ENCODE peak calls at places on chromosomes 2 and 18, in nine cellular contexts. X is LoVo; E is posterior cingulate gyrus; O is midbrain; Y is stimulated activated CD4-positive, alpha-beta T cell treated with anti-CD3 and anti-CD28 coated beads, Interleukin-4, amount 100 ng/mL, for 24 hours; N is IMR-90; R is heart right ventricle; G is ELF-1; I is T-helper 1 cell. W is an unnamed sample.

GRCh38 chr2:11802782-11803191 is 56.4 kb downstream of the LPIN1 start:
- DNase-seq in O (no peak), X (no peak), I (no peak), N (peak; percentile 63), E (peak; percentile 88), R (no peak), Y (no peak), G (no peak), W (no peak)

GRCh38 chr2:148994341-148994740 is 44.2 kb upstream of the LYPD6B start:
- DNase-seq in I (no peak), R (no peak), N (no peak), E (no peak), Y (no peak), X (no peak), G (no peak), O (no peak), W (no peak)

GRCh38 chr18:250685-251084 is 17.2 kb downstream of the THOC1 start:
- DNase-seq in E (no peak), X (no peak), O (no peak), N (peak; percentile 70), I (no peak), R (no peak), G (no peak), Y (no peak), W (no peak)

GRCh38 chr2:127087780-127088495 is 19.0 kb downstream of the BIN1 start:
- DNase-seq in O (no peak), G (no peak), Y (no peak), E (no peak), I (no peak), R (peak; percentile 10), X (no peak), N (peak; percentile 12), W (no peak)

GRCh38 chr18:54127759-54128378 is 96.6 kb downstream of the MBD2 start:
- DNase-seq in N (peak; percentile 54), G (peak; percentile 76), R (no peak), I (peak; percentile 38), E (peak; percentile 85), O (peak; percentile 67), X (no peak), Y (peak; percentile 18), W (peak; percentile 48)

GRCh38 chr2:64812298-64812697 is 158.6 kb upstream of the SERTAD2 start:
- DNase-seq in Y (no peak), E (no peak), N (no peak), R (no peak), X (no peak), G (no peak), I (no peak), O (no peak), W (no peak)

GRCh38 chr18:30679285-30679930 is 363.1 kb downstream of the DSC3 start:
- DNase-seq in G (no peak), X (no peak), R (no peak), E (no peak), I (no peak), O (no peak), N (no peak), Y (no peak), W (no peak)

GRCh38 chr2:37507069-37507410 is 162.6 kb downstream of the QPCT start:
- DNase-seq in I (no peak), O (no peak), X (no peak), Y (no peak), R (no peak), N (no peak), E (no peak), G (no peak), W (no peak)

GRCh38 chr2:119823734-119824334 is 64.1 kb downstream of the PTPN4 start:
- DNase-seq in X (no peak), Y (peak; percentile 31), E (peak; percentile 85), I (no peak), O (peak; percentile 1), R (no peak), N (peak; percentile 59), G (no peak), W (peak; percentile 30)

GRCh38 chr2:235535423-235536130 is 41.7 kb downstream of the AGAP1 start:
- DNase-seq in N (no peak), O (no peak), R (no peak), Y (no peak), G (no peak), I (no peak), X (no peak), E (peak; percentile 79), W (no peak)

GRCh38 chr18:54946149-54946581 is 13.1 kb downstream of the CCDC68 start:
- DNase-seq in O (no peak), Y (peak; percentile 8), E (no peak), X (peak; percentile 81), R (no peak), G (no peak), N (peak; percentile 33), I (peak; percentile 48), W (peak; percentile 89)

GRCh38 chr2:188326669-188327301 is 35.1 kb downstream of the GULP1 start:
- DNase-seq in R (no peak), I (no peak), G (no peak), X (no peak), N (peak; percentile 70), O (no peak), Y (no peak), E (no peak), W (peak; percentile 52)

GRCh38 chr2:173884403-173884802 is 80.8 kb downstream of the SP3 start:
- DNase-seq in G (peak; percentile 27), X (peak; percentile 54), O (peak; percentile 25), R (peak; percentile 48), I (no peak), E (peak; percentile 89), N (peak; percentile 32), Y (peak; percentile 24), W (peak; percentile 39)

GRCh38 chr2:158845869-158846268 is 50.8 kb downstream of the DAPL1 start:
- DNase-seq in Y (no peak), X (no peak), R (no peak), N (no peak), G (peak; percentile 45), I (no peak), E (no peak), O (no peak), W (peak; percentile 8)

GRCh38 chr2:1538663-1539062 is 125.4 kb downstream of the TPO start:
- DNase-seq in I (peak; percentile 6), Y (no peak), X (no peak), E (peak; percentile 74), O (no peak), N (peak; percentile 34), G (peak; percentile 71), R (no peak), W (no peak)

GRCh38 chr2:238159676-238160205 is 971 bp downstream of the ERFE start:
- DNase-seq in R (peak; percentile 16), I (no peak), N (no peak), E (peak; percentile 80), G (no peak), Y (no peak), O (no peak), X (no peak), W (no peak)

GRCh38 chr18:80249217-80250093 is 2.1 kb upstream of the PARD6G start:
- DNase-seq in O (no peak), X (no peak), I (no peak), Y (no peak), G (no peak), E (peak; percentile 41), N (peak; percentile 20), R (no peak), W (no peak)

GRCh38 chr2:231942180-231942579 is 16.0 kb upstream of the NPPC start:
- DNase-seq in R (no peak), G (no peak), N (no peak), O (no peak), E (no peak), Y (no peak), X (no peak), I (no peak), W (no peak)

GRCh38 chr2:144357623-144358400 is 162.1 kb downstream of the ZEB2 start:
- DNase-seq in R (no peak), G (peak; percentile 42), I (peak; percentile 83), Y (peak; percentile 27), N (peak; percentile 99), O (no peak), X (peak; percentile 58), E (no peak), W (peak; percentile 61)

GRCh38 chr2:170862503-170862902 is 45.8 kb downstream of the GAD1 start:
- DNase-seq in R (no peak), N (no peak), O (no peak), G (no peak), X (no peak), Y (no peak), E (no peak), I (no peak), W (no peak)

GRCh38 chr2:241636182-241636982 is 576 bp downstream of the THAP4 start:
- DNase-seq in G (peak; percentile 69), N (peak; percentile 20), Y (peak; percentile 16), E (peak; percentile 83), I (peak; percentile 37), O (no peak), X (peak; percentile 29), R (peak; percentile 41), W (no peak)